ENCODE peak calls at places on chromosomes 12 and 14, in four cellular contexts. G, P, Q and X are unnamed samples.

GRCh38 chr14:91866061-91866460 is 1.3 kb downstream of the TC2N start:
- DNase-seq in G (no peak), P (no peak), Q (no peak), X (no peak)

GRCh38 chr12:96399919-96400630 is at the start of gene CDK17:
- DNase-seq in G (peak), P (peak), Q (peak), X (peak)

GRCh38 chr14:71187633-71188356 is 280.5 kb downstream of the PCNX1 start:
- DNase-seq in G (no peak), P (no peak), Q (no peak), X (no peak)

GRCh38 chr14:95493976-95494375 is 22.5 kb downstream of the SYNE3 start:
- DNase-seq in G (no peak), P (no peak), Q (no peak), X (no peak)

GRCh38 chr12:79690606-79691298 is at the start of gene PAWR:
- DNase-seq in G (peak), P (no peak), Q (peak), X (peak)

GRCh38 chr14:33432407-33433023 is 493.8 kb downstream of the NPAS3 start:
- DNase-seq in G (no peak), P (no peak), Q (no peak), X (no peak)

GRCh38 chr12:97159397-97159796 is 252.3 kb downstream of the NEDD1 start:
- DNase-seq in G (no peak), P (no peak), Q (no peak), X (no peak)

GRCh38 chr14:74897642-74898041 is 15.9 kb downstream of the DLST start:
- DNase-seq in G (no peak), P (no peak), Q (no peak), X (no peak)

GRCh38 chr14:52960627-52961026 is 9.8 kb upstream of the FERMT2 start:
- DNase-seq in G (no peak), P (no peak), Q (no peak), X (no peak)

GRCh38 chr14:21258194-21258888 is 10.9 kb downstream of the HNRNPC start:
- DNase-seq in G (no peak), P (no peak), Q (no peak), X (no peak)

GRCh38 chr12:106769546-106769945 is 4.9 kb upstream of the RIC8B start:
- DNase-seq in G (no peak), P (no peak), Q (no peak), X (no peak)

GRCh38 chr14:104696671-104697316 is 7.4 kb downstream of the INF2 start:
- DNase-seq in G (no peak), P (no peak), Q (no peak), X (no peak)

GRCh38 chr12:62767946-62768345 is 167.0 kb downstream of the PPM1H start:
- DNase-seq in G (no peak), P (no peak), Q (no peak), X (no peak)

GRCh38 chr12:15664491-15664890 is 124.7 kb downstream of the EPS8 start:
- DNase-seq in G (no peak), P (no peak), Q (no peak), X (no peak)

GRCh38 chr12:129848921-129849320 is 54.9 kb downstream of the TMEM132D start:
- DNase-seq in G (no peak), P (no peak), Q (no peak), X (no peak)